ENCODE peak calls at places on chromosomes 16 and 17, in four cellular contexts. One of them, this sample, is unnamed.

GRCh38 chr16:31714899-31715504 is 158.6 kb upstream of the ZNF267 start:
- DNase-seq in thoracic aorta: no peak
- DNase-seq in WTC11: no peak
- DNase-seq in gastrocnemius medialis: no peak
- DNase-seq in this sample: no peak

GRCh38 chr17:65027305-65027704 is 29.2 kb downstream of the GNA13 start:
- DNase-seq in thoracic aorta: no peak
- DNase-seq in WTC11: peak
- DNase-seq in gastrocnemius medialis: no peak
- DNase-seq in this sample: no peak

GRCh38 chr16:85173981-85174751 is 61.9 kb upstream of the CIBAR2 start:
- DNase-seq in thoracic aorta: no peak
- DNase-seq in WTC11: no peak
- DNase-seq in gastrocnemius medialis: peak
- DNase-seq in this sample: no peak

GRCh38 chr16:56800355-56800754 is 64.7 kb upstream of the SLC12A3 start:
- DNase-seq in thoracic aorta: no peak
- DNase-seq in WTC11: no peak
- DNase-seq in gastrocnemius medialis: no peak
- DNase-seq in this sample: no peak

GRCh38 chr16:22091721-22092120 is 620 bp upstream of the VWA3A start:
- DNase-seq in thoracic aorta: no peak
- DNase-seq in WTC11: no peak
- DNase-seq in gastrocnemius medialis: no peak
- DNase-seq in this sample: no peak

GRCh38 chr17:4827399-4827798 is 5.7 kb upstream of the MINK1 start:
- DNase-seq in thoracic aorta: no peak
- DNase-seq in WTC11: no peak
- DNase-seq in gastrocnemius medialis: no peak
- DNase-seq in this sample: no peak

GRCh38 chr17:2107050-2107449 is 52.1 kb downstream of the HIC1 start:
- DNase-seq in thoracic aorta: no peak
- DNase-seq in WTC11: no peak
- DNase-seq in gastrocnemius medialis: no peak
- DNase-seq in this sample: no peak

GRCh38 chr17:1931759-1932579 is 93.2 kb downstream of the RTN4RL1 start:
- DNase-seq in thoracic aorta: no peak
- DNase-seq in WTC11: peak
- DNase-seq in gastrocnemius medialis: peak
- DNase-seq in this sample: peak

GRCh38 chr16:11729787-11730186 is 12.9 kb downstream of the TXNDC11 start:
- DNase-seq in thoracic aorta: no peak
- DNase-seq in WTC11: no peak
- DNase-seq in gastrocnemius medialis: no peak
- DNase-seq in this sample: no peak

GRCh38 chr17:58215685-58216084 is 3.4 kb downstream of the MKS1 start:
- DNase-seq in thoracic aorta: no peak
- DNase-seq in WTC11: no peak
- DNase-seq in gastrocnemius medialis: no peak
- DNase-seq in this sample: no peak

GRCh38 chr17:17321356-17322025 is 18.3 kb downstream of the NT5M start:
- DNase-seq in thoracic aorta: no peak
- DNase-seq in WTC11: no peak
- DNase-seq in gastrocnemius medialis: no peak
- DNase-seq in this sample: no peak

DNA sequence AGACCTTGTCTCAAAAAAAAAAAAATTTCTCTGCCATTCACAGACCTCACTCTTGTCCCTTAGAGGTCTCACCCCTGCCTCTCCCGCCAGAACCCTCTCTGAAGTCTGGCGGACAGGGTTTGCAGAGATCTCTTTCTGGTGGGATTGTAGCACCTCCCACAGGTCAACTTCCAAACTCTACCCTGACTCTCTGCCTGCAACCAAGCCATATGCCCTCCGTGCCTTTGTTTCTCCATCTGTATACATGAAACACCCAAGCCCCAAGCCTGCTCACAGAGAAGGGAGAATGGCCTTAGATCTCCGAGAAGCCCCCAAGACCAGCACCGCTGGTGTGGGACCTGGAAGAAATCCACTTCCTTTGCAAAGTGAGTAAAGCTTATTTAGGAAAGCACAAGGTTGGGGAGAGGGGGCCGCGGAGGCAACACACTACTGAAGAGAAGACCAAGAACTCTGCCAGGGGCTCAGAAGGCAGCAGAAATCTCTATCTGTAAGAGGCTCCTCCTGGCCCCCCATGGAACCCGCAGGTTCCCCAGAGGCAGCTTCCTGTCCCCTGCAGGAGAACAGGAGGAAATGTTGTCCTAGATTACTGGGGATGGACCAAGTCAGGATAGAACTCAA is 219.9 kb downstream of the C16orf78 start:
- DNase-seq in thoracic aorta: no peak
- DNase-seq in WTC11: no peak
- DNase-seq in gastrocnemius medialis: no peak
- DNase-seq in this sample: no peak
- TF ChIP-seq CTCF in thoracic aorta: no peak
- TF ChIP-seq CTCF in WTC11: no peak
- TF ChIP-seq CTCF in gastrocnemius medialis: no peak
- TF ChIP-seq CTCF in this sample: no peak

GRCh38 chr17:78314683-78315354 is 45.1 kb downstream of the SOCS3 start:
- DNase-seq in thoracic aorta: no peak
- DNase-seq in WTC11: no peak
- DNase-seq in gastrocnemius medialis: no peak
- DNase-seq in this sample: no peak
- TF ChIP-seq CTCF in thoracic aorta: no peak
- TF ChIP-seq CTCF in WTC11: no peak
- TF ChIP-seq CTCF in gastrocnemius medialis: no peak
- TF ChIP-seq CTCF in this sample: no peak

DNA sequence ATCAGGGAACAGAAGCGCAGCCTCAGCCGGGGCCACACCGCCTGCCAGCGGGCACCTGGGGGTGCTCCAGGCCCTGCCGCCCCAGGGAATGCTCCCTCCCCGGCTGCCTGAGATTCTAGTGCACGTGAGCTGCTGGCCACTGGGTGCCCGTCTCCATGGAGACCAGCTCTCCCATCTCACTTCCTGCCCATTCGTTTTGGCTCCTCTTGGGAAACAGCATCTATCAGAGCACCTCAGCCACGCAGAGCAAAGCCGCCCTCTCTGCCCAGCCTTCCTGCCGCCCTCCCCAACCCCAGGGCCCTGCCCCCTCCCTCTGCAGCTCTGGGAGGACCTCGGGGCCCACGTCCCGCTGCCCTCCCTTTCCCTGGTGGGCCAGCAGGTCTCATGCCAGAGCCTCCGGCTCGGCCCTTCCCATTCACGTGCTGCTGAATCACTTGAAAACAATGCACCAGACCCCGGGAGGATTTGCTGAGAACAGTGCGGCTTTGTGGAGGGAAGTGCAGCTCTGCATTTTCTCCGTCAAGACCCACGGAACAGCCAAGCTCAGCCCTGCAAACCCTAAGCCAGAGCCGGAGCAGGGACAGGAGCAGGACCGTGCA is 19.4 kb downstream of the CEP295NL start:
- DNase-seq in thoracic aorta: peak
- DNase-seq in WTC11: no peak
- DNase-seq in gastrocnemius medialis: peak
- DNase-seq in this sample: peak
- TF ChIP-seq CTCF in thoracic aorta: no peak
- TF ChIP-seq CTCF in WTC11: no peak
- TF ChIP-seq CTCF in gastrocnemius medialis: no peak
- TF ChIP-seq CTCF in this sample: no peak

DNA sequence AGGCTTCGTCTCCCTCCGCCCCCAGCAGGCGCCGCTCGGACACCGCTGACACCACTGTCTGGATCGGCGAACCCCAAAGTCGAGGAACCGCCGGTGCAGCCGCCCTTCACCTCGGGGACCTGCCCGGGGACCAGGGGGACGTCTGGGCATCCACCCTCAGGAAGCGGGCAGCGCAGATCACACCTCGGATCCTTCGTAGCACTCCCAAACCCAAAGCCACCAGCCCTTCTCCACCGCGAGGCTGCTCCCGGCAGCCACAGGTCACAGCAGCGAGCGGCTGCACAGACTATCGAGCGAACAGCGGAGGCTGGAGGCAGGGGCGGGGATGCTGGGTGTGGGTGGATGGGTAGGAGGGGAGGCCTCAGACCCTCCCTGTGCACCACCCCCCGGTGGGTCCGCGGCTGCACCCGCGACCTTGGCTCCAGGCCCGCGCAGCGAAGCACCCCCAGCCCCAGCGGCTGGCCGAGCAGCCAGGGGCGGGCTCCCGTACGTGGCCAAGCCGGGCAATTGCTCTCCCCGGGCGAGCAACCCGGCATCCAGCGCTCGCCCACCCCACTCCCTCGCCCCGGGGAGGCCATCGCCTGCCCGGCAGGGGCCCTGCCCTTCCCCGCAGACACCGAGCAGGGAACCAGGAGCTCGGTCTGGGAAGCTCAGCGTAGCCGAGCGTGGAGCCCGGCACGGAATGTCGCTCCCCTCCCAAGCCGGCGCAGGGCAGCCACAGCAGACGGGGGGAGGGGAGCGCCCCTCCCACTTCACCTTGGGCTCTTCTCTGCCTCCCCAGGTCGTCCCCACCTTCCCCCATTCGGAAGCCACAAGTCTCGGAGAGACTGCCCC is 1.0 kb downstream of the SDK2 start:
- DNase-seq in thoracic aorta: no peak
- DNase-seq in WTC11: peak
- DNase-seq in gastrocnemius medialis: no peak
- DNase-seq in this sample: peak
- TF ChIP-seq CTCF in thoracic aorta: peak
- TF ChIP-seq CTCF in WTC11: no peak
- TF ChIP-seq CTCF in gastrocnemius medialis: no peak
- TF ChIP-seq CTCF in this sample: peak

GRCh38 chr17:40333781-40334453 is 24.9 kb downstream of the RARA start:
- DNase-seq in thoracic aorta: no peak
- DNase-seq in WTC11: no peak
- DNase-seq in gastrocnemius medialis: peak
- DNase-seq in this sample: no peak
- TF ChIP-seq CTCF in thoracic aorta: no peak
- TF ChIP-seq CTCF in WTC11: no peak
- TF ChIP-seq CTCF in gastrocnemius medialis: no peak
- TF ChIP-seq CTCF in this sample: no peak

DNA sequence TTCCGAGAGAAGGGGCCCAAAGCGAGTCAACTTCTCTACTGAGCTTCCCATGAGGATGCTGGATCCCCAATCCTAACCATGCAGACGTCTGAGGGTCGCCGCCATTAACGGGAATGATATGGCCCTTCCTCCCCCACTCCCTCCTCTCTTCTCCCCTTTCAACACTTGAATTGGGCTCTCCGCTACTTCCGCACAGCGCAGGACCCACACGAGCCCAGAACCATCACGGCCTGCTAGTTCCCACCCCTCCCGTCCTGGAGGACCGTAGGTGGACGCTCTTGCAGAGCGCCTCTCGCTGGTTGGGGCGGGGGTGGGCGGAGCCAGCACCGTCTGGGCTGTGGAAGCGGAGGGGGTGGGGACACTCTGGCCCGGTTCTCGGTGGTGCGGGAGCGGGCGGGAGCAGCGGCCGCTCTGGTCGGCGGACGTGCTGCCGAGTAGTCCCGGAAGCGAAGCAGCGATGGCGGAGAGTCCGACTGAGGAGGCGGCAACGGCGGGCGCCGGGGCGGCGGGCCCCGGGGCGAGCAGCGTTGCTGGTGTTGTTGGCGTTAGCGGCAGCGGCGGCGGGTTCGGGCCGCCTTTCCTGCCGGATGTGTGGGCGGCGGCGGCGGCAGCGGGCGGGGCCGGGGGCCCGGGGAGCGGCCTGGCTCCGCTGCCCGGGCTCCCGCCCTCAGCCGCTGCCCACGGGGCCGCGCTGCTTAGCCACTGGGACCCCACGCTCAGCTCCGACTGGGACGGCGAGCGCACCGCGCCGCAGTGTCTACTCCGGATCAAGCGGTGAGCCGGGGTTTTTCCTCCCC is at the start of gene UBE2Z:
- DNase-seq in thoracic aorta: peak
- DNase-seq in WTC11: peak
- DNase-seq in gastrocnemius medialis: peak
- DNase-seq in this sample: peak
- TF ChIP-seq CTCF in thoracic aorta: peak
- TF ChIP-seq CTCF in WTC11: no peak
- TF ChIP-seq CTCF in gastrocnemius medialis: no peak
- TF ChIP-seq CTCF in this sample: peak

This sample was measured in progenitor cell of endocrine pancreas.